ENCODE peak calls at places on chromosome 11, in six cellular contexts. One of them, this sample, is unnamed.

GRCh38 chr11:66045177-66045639 is 3.8 kb downstream of the GAL3ST3 start:
- DNase-seq in NCI-H774: peak; percentile 77
- DNase-seq in mucosa of gallbladder: peak; percentile 65
- DNase-seq in activated CD8-positive, alpha-beta memory T cell treated with anti-CD3 and anti-CD28 coated beads, Interleukin-2, amount 50 U/mL, for 48 hours: peak; percentile 95
- DNase-seq in activated CD4-positive, alpha-beta memory T cell treated with anti-CD3 and anti-CD28 coated beads for 36 hours: peak; percentile 88
- DNase-seq in CD4-positive, alpha-beta T cell: peak; percentile 75
- DNase-seq in this sample: no peak

GRCh38 chr11:119807841-119808240 is 78.8 kb upstream of the NECTIN1 start:
- DNase-seq in NCI-H774: no peak
- DNase-seq in mucosa of gallbladder: no peak
- DNase-seq in activated CD8-positive, alpha-beta memory T cell treated with anti-CD3 and anti-CD28 coated beads, Interleukin-2, amount 50 U/mL, for 48 hours: no peak
- DNase-seq in activated CD4-positive, alpha-beta memory T cell treated with anti-CD3 and anti-CD28 coated beads for 36 hours: no peak
- DNase-seq in CD4-positive, alpha-beta T cell: no peak
- DNase-seq in this sample: no peak

GRCh38 chr11:73539506-73540084 is 58.3 kb downstream of the FAM168A start:
- DNase-seq in NCI-H774: no peak
- DNase-seq in mucosa of gallbladder: no peak
- DNase-seq in activated CD8-positive, alpha-beta memory T cell treated with anti-CD3 and anti-CD28 coated beads, Interleukin-2, amount 50 U/mL, for 48 hours: no peak
- DNase-seq in activated CD4-positive, alpha-beta memory T cell treated with anti-CD3 and anti-CD28 coated beads for 36 hours: no peak
- DNase-seq in CD4-positive, alpha-beta T cell: no peak
- DNase-seq in this sample: no peak

GRCh38 chr11:69599502-69599901 is 41.5 kb upstream of the CCND1 start:
- DNase-seq in NCI-H774: no peak
- DNase-seq in mucosa of gallbladder: no peak
- DNase-seq in activated CD8-positive, alpha-beta memory T cell treated with anti-CD3 and anti-CD28 coated beads, Interleukin-2, amount 50 U/mL, for 48 hours: no peak
- DNase-seq in activated CD4-positive, alpha-beta memory T cell treated with anti-CD3 and anti-CD28 coated beads for 36 hours: no peak
- DNase-seq in CD4-positive, alpha-beta T cell: no peak
- DNase-seq in this sample: no peak

GRCh38 chr11:115721309-115722007 is 217.2 kb upstream of the CADM1 start:
- DNase-seq in NCI-H774: no peak
- DNase-seq in mucosa of gallbladder: no peak
- DNase-seq in activated CD8-positive, alpha-beta memory T cell treated with anti-CD3 and anti-CD28 coated beads, Interleukin-2, amount 50 U/mL, for 48 hours: no peak
- DNase-seq in activated CD4-positive, alpha-beta memory T cell treated with anti-CD3 and anti-CD28 coated beads for 36 hours: no peak
- DNase-seq in CD4-positive, alpha-beta T cell: no peak
- DNase-seq in this sample: no peak

GRCh38 chr11:46390331-46391171 is 1.0 kb downstream of the CHRM4 start:
- DNase-seq in NCI-H774: no peak
- DNase-seq in mucosa of gallbladder: no peak
- DNase-seq in activated CD8-positive, alpha-beta memory T cell treated with anti-CD3 and anti-CD28 coated beads, Interleukin-2, amount 50 U/mL, for 48 hours: no peak
- DNase-seq in activated CD4-positive, alpha-beta memory T cell treated with anti-CD3 and anti-CD28 coated beads for 36 hours: no peak
- DNase-seq in CD4-positive, alpha-beta T cell: no peak
- DNase-seq in this sample: no peak

GRCh38 chr11:2150206-2150847 is 10.7 kb downstream of the INS start:
- DNase-seq in NCI-H774: no peak
- DNase-seq in mucosa of gallbladder: no peak
- DNase-seq in activated CD8-positive, alpha-beta memory T cell treated with anti-CD3 and anti-CD28 coated beads, Interleukin-2, amount 50 U/mL, for 48 hours: no peak
- DNase-seq in activated CD4-positive, alpha-beta memory T cell treated with anti-CD3 and anti-CD28 coated beads for 36 hours: no peak
- DNase-seq in CD4-positive, alpha-beta T cell: no peak
- DNase-seq in this sample: no peak

GRCh38 chr11:43944761-43945311 is 2.4 kb downstream of the C11orf96 start:
- DNase-seq in NCI-H774: no peak
- DNase-seq in mucosa of gallbladder: peak; percentile 79
- DNase-seq in activated CD8-positive, alpha-beta memory T cell treated with anti-CD3 and anti-CD28 coated beads, Interleukin-2, amount 50 U/mL, for 48 hours: peak; percentile 96
- DNase-seq in activated CD4-positive, alpha-beta memory T cell treated with anti-CD3 and anti-CD28 coated beads for 36 hours: peak; percentile 82
- DNase-seq in CD4-positive, alpha-beta T cell: peak; percentile 48
- DNase-seq in this sample: no peak

GRCh38 chr11:1162498-1163311 is 5.0 kb downstream of the MUC5AC start:
- DNase-seq in NCI-H774: no peak
- DNase-seq in mucosa of gallbladder: no peak
- DNase-seq in activated CD8-positive, alpha-beta memory T cell treated with anti-CD3 and anti-CD28 coated beads, Interleukin-2, amount 50 U/mL, for 48 hours: no peak
- DNase-seq in activated CD4-positive, alpha-beta memory T cell treated with anti-CD3 and anti-CD28 coated beads for 36 hours: no peak
- DNase-seq in CD4-positive, alpha-beta T cell: no peak
- DNase-seq in this sample: no peak

GRCh38 chr11:119975561-119976152 is 162.3 kb downstream of the TRIM29 start:
- DNase-seq in NCI-H774: peak; percentile 31
- DNase-seq in mucosa of gallbladder: no peak
- DNase-seq in activated CD8-positive, alpha-beta memory T cell treated with anti-CD3 and anti-CD28 coated beads, Interleukin-2, amount 50 U/mL, for 48 hours: no peak
- DNase-seq in activated CD4-positive, alpha-beta memory T cell treated with anti-CD3 and anti-CD28 coated beads for 36 hours: no peak
- DNase-seq in CD4-positive, alpha-beta T cell: no peak
- DNase-seq in this sample: no peak

GRCh38 chr11:60360621-60361020 is 17.7 kb upstream of the MS4A7 start:
- DNase-seq in NCI-H774: no peak
- DNase-seq in mucosa of gallbladder: no peak
- DNase-seq in activated CD8-positive, alpha-beta memory T cell treated with anti-CD3 and anti-CD28 coated beads, Interleukin-2, amount 50 U/mL, for 48 hours: no peak
- DNase-seq in activated CD4-positive, alpha-beta memory T cell treated with anti-CD3 and anti-CD28 coated beads for 36 hours: no peak
- DNase-seq in CD4-positive, alpha-beta T cell: no peak
- DNase-seq in this sample: no peak

GRCh38 chr11:84091212-84091986 is 805.2 kb upstream of the CCDC90B start:
- DNase-seq in NCI-H774: no peak
- DNase-seq in mucosa of gallbladder: peak; percentile 53
- DNase-seq in activated CD8-positive, alpha-beta memory T cell treated with anti-CD3 and anti-CD28 coated beads, Interleukin-2, amount 50 U/mL, for 48 hours: no peak
- DNase-seq in activated CD4-positive, alpha-beta memory T cell treated with anti-CD3 and anti-CD28 coated beads for 36 hours: no peak
- DNase-seq in CD4-positive, alpha-beta T cell: no peak
- DNase-seq in this sample: no peak